ENCODE peak calls at places on chromosome 13, in nine cellular contexts. Y, E, K, P, B, V, J, C and Z are unnamed samples.

GRCh38 chr13:22696433-22696832 is 484.3 kb upstream of the SGCG start:
- DNase-seq in Y (no peak), E (no peak), K (no peak), P (no peak), B (no peak), V (no peak), J (no peak), C (no peak), Z (no peak)

GRCh38 chr13:74251778-74252519 is 117.7 kb upstream of the KLF12 start:
- DNase-seq in Y (no peak), E (peak), K (no peak), P (no peak), B (no peak), V (no peak), J (no peak), C (no peak), Z (no peak)

GRCh38 chr13:110812869-110813645 is 99.6 kb downstream of the ING1 start:
- DNase-seq in Y (no peak), E (no peak), K (no peak), P (no peak), B (no peak), V (peak), J (no peak), C (no peak), Z (no peak)

GRCh38 chr13:106867249-106867648 is 299.3 kb upstream of the ARGLU1 start:
- DNase-seq in Y (no peak), E (peak), K (no peak), P (peak), B (no peak), V (no peak), J (peak), C (no peak), Z (no peak)

GRCh38 chr13:28313579-28313978 is 175.2 kb downstream of the PAN3 start:
- DNase-seq in Y (no peak), E (peak), K (no peak), P (no peak), B (peak), V (no peak), J (no peak), C (no peak), Z (no peak)

GRCh38 chr13:99981115-99982020 is at the start of gene ZIC2:
- DNase-seq in Y (peak), E (no peak), K (no peak), P (no peak), B (peak), V (peak), J (no peak), C (no peak), Z (peak)

GRCh38 chr13:74290324-74290773 is 156.1 kb upstream of the KLF12 start:
- DNase-seq in Y (no peak), E (peak), K (no peak), P (peak), B (peak), V (no peak), J (peak), C (peak), Z (no peak)

GRCh38 chr13:81929988-81930387 is 1589.1 kb upstream of the SPRY2 start:
- DNase-seq in Y (no peak), E (peak), K (no peak), P (no peak), B (peak), V (no peak), J (no peak), C (no peak), Z (no peak)

GRCh38 chr13:110758195-110758594 is 44.7 kb downstream of the ING1 start:
- DNase-seq in Y (no peak), E (peak), K (no peak), P (no peak), B (no peak), V (no peak), J (no peak), C (no peak), Z (no peak)

GRCh38 chr13:79482271-79482970 is 1.5 kb downstream of the NDFIP2 start:
- DNase-seq in Y (no peak), E (no peak), K (no peak), P (no peak), B (no peak), V (no peak), J (no peak), C (no peak), Z (no peak)

GRCh38 chr13:27795718-27796019 is 3.4 kb downstream of the GSX1 start:
- DNase-seq in Y (no peak), E (no peak), K (no peak), P (no peak), B (no peak), V (no peak), J (no peak), C (no peak), Z (no peak)

GRCh38 chr13:24042710-24043440 is 117.6 kb upstream of the SPATA13 start:
- DNase-seq in Y (no peak), E (no peak), K (no peak), P (no peak), B (no peak), V (no peak), J (no peak), C (no peak), Z (no peak)

GRCh38 chr13:36822786-36823185 is 3.8 kb downstream of the RFXAP start:
- DNase-seq in Y (no peak), E (no peak), K (no peak), P (no peak), B (no peak), V (no peak), J (no peak), C (no peak), Z (no peak)

GRCh38 chr13:114105351-114106225 is 26.8 kb downstream of the RASA3 start:
- DNase-seq in Y (peak), E (no peak), K (peak), P (peak), B (peak), V (no peak), J (no peak), C (no peak), Z (no peak)

GRCh38 chr13:77565635-77566034 is 30.1 kb downstream of the SCEL start:
- DNase-seq in Y (no peak), E (peak), K (no peak), P (no peak), B (no peak), V (no peak), J (no peak), C (peak), Z (no peak)

GRCh38 chr13:75384881-75385707 is 96.9 kb downstream of the TBC1D4 start:
- DNase-seq in Y (no peak), E (no peak), K (no peak), P (peak), B (no peak), V (no peak), J (no peak), C (no peak), Z (no peak)

GRCh38 chr13:43132228-43132627 is 108.8 kb downstream of the DNAJC15 start:
- DNase-seq in Y (no peak), E (peak), K (no peak), P (peak), B (peak), V (no peak), J (no peak), C (peak), Z (peak)

DNA sequence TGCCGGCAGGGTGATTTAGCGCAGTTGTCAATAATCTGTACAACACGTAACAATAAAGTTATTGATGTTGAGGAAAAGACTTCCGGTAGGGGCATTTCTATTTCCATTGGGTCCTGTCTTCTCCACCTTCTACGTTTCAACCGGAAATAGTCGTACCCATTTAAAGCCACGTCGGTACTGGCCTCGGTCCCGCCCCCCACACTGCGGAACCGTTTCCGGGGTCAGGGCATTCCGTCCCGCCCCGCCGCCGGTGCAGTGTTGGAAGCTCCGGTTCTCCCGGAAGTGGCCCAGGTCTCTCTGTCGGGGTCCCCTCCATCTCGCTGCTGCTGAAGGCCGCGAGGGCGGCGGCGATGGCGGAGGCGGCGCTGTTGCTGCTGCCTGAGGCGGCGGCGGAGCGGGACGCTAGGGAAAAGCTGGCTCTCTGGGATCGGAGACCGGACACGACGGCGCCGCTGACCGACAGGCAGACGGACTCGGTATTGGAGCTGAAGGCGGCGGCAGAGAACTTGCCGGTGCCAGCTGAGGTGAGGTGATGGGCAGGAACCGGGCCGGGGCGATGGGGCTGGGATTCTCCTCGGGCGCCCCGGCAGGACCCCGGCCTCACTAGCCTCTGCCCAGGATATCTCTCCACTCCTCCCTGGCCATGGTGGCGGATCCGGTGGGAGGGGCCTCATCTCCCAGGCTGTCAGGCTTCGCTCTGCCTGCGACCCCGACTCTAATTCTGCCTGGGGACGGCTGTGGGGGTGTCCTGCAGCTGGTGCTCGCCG is at the start of gene COG3:
- DNase-seq in Y (peak), E (peak), K (peak), P (peak), B (peak), V (peak), J (peak), C (peak), Z (peak)
- TF ChIP-seq CTCF in Y (peak), E (peak), K (peak), P (peak), B (no peak), V (no peak), J (peak), C (no peak), Z (no peak)

GRCh38 chr13:30895773-30896172 is 10.3 kb upstream of the MEDAG start:
- DNase-seq in Y (no peak), E (peak), K (peak), P (peak), B (no peak), V (no peak), J (no peak), C (no peak), Z (no peak)
- TF ChIP-seq CTCF in Y (no peak), E (peak), K (no peak), P (no peak), B (no peak), V (no peak), J (no peak), C (no peak), Z (no peak)

GRCh38 chr13:44244288-44244687 is 129.3 kb upstream of the SERP2 start:
- DNase-seq in Y (no peak), E (peak), K (no peak), P (no peak), B (no peak), V (no peak), J (no peak), C (no peak), Z (no peak)

GRCh38 chr13:44238011-44238421 is 135.6 kb upstream of the SERP2 start:
- DNase-seq in Y (no peak), E (peak), K (no peak), P (no peak), B (no peak), V (no peak), J (no peak), C (no peak), Z (no peak)

GRCh38 chr13:44240611-44241010 is 133.0 kb upstream of the SERP2 start:
- DNase-seq in Y (no peak), E (no peak), K (no peak), P (no peak), B (no peak), V (no peak), J (no peak), C (no peak), Z (no peak)

GRCh38 chr13:44241638-44242037 is 132.0 kb upstream of the SERP2 start:
- DNase-seq in Y (no peak), E (no peak), K (no peak), P (no peak), B (no peak), V (no peak), J (no peak), C (no peak), Z (no peak)

DNA sequence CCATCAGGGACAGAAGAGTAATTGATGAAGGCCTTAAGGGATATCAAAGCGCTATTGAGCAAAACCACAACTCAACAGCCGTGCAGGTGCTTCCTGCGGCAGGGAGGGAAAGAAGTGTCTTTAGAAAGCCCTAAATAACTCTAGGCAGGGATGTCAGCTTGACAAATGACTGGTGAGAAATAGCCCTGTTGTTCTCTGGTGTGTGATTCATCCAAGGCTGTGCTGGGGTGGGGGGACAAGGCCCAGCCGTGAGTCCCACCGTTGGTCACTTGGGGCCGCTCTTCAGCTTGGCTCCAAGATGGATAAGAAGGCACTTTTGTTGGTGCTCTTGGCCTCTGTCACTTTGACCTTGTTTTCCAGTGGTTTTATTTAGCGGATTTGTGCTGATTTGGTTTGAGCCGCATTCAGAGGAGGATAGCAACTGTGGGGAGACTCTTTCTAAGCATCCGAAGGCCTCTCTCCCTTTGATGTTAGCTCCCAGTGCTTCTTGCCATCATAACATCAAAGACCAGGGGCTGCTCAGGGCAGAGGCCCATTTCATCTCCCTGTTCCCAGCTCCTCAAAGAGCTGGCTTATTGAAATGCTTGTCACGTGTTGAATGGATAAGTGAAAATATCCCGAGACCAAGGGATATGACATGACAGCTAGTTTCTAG is 130.3 kb upstream of the SERP2 start:
- DNase-seq in Y (no peak), E (peak), K (no peak), P (peak), B (peak), V (no peak), J (peak), C (peak), Z (peak)
- TF ChIP-seq CTCF in Y (peak), E (peak), K (peak), P (peak), B (peak), V (peak), J (peak), C (peak), Z (no peak)

DNA sequence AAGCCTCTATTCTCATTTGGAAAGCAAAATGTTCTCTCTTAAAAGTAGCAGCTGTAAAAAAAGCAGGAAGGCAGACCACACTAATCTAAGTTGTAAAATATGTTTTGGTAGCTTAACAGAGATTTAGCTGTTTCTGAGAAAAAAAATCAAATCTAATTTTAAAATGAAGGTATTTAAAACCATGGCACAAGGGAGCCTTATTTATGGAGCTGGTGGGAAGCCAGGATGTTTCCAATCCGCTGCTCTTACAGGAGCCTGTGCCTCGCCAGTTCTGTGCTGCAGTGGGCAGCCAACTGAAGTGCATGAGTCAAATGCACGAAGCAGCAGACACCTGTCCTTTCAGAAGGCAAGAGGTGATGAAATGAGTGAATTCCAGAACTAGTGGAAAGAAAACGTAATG is 28.2 kb downstream of the GPC6 start:
- DNase-seq in Y (no peak), E (no peak), K (no peak), P (no peak), B (no peak), V (no peak), J (no peak), C (no peak), Z (no peak)
- TF ChIP-seq CTCF in Y (no peak), E (no peak), K (no peak), P (no peak), B (no peak), V (no peak), J (no peak), C (no peak), Z (no peak)

GRCh38 chr13:49418206-49418605 is 25.7 kb downstream of the CAB39L start:
- DNase-seq in Y (no peak), E (no peak), K (no peak), P (no peak), B (no peak), V (no peak), J (no peak), C (no peak), Z (no peak)

GRCh38 chr13:49419292-49419691 is 24.6 kb downstream of the CAB39L start:
- DNase-seq in Y (no peak), E (peak), K (no peak), P (no peak), B (no peak), V (no peak), J (no peak), C (no peak), Z (no peak)

DNA sequence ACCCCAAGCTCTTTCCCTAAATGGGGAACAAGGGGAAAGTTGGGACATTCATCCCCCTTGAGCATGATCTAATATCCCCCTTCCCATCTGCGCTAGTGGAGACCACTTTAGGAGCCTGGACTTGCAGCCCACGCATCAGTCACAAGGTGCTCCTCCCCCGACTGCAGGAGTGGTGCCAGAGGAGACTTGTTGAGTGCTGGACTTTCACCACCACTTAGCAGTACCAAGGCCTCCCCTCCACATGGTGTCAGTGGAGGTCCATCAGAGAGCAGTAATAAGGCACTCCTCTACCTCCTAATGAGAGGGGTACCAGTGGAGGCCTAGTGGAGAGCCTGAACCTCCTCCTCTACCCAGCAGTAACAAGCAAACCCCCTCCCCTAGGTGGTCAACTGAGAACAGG is 22.5 kb downstream of the CAB39L start:
- DNase-seq in Y (no peak), E (no peak), K (no peak), P (peak), B (peak), V (no peak), J (no peak), C (peak), Z (peak)
- TF ChIP-seq CTCF in Y (no peak), E (no peak), K (no peak), P (peak), B (peak), V (no peak), J (peak), C (no peak), Z (no peak)

GRCh38 chr13:33235078-33235477 is 50.5 kb downstream of the STARD13 start:
- DNase-seq in Y (no peak), E (peak), K (no peak), P (no peak), B (no peak), V (no peak), J (no peak), C (no peak), Z (no peak)
- TF ChIP-seq CTCF in Y (no peak), E (no peak), K (no peak), P (no peak), B (no peak), V (no peak), J (no peak), C (no peak), Z (no peak)

DNA sequence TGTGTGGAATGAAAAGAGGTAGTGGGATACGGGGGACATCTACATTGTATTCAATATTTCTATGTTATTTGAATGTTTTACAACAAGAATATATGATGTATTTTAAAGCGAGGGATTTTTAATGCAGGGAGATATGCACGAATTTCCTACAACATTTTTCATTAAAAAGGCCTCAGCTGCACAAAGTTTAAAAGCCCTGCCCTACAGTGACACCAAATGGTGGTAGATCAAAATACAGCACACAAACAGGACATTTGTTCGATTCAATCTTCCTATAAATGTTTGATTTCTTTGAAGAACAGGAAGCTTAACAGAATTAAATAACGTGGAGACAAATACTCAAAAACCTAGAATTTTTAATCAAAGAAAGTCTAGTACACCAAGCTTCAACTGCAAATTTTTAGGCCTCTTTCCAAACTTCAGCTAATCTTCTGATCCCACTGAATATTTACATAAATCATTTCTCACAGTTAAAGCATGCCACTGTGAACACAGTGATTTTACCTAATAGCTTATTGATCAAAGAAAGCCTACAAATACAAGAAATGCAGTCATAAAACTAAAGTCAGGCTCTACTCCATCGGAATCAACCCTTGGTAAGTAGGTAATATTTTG is 257.2 kb downstream of the DIAPH3 start:
- DNase-seq in Y (no peak), E (peak), K (no peak), P (no peak), B (no peak), V (no peak), J (no peak), C (peak), Z (peak)
- TF ChIP-seq CTCF in Y (peak), E (peak), K (peak), P (peak), B (peak), V (peak), J (peak), C (peak), Z (no peak)

GRCh38 chr13:91046715-91047327 is 300.7 kb upstream of the MIR17HG start:
- DNase-seq in Y (no peak), E (peak), K (no peak), P (no peak), B (peak), V (no peak), J (no peak), C (no peak), Z (no peak)
- TF ChIP-seq CTCF in Y (no peak), E (peak), K (no peak), P (no peak), B (no peak), V (peak), J (no peak), C (no peak), Z (no peak)

GRCh38 chr13:41196011-41196410 is 1.6 kb upstream of the KBTBD7 start:
- DNase-seq in Y (no peak), E (no peak), K (no peak), P (no peak), B (no peak), V (no peak), J (no peak), C (no peak), Z (no peak)

GRCh38 chr13:41199061-41199460 is 4.7 kb upstream of the KBTBD7 start:
- DNase-seq in Y (no peak), E (no peak), K (no peak), P (no peak), B (no peak), V (no peak), J (no peak), C (no peak), Z (no peak)

GRCh38 chr13:41193919-41194824 is at the start of gene KBTBD7:
- DNase-seq in Y (peak), E (peak), K (peak), P (peak), B (peak), V (peak), J (peak), C (peak), Z (peak)

GRCh38 chr13:41199526-41199925 is 5.2 kb upstream of the KBTBD7 start:
- DNase-seq in Y (no peak), E (no peak), K (no peak), P (no peak), B (no peak), V (no peak), J (no peak), C (peak), Z (no peak)

DNA sequence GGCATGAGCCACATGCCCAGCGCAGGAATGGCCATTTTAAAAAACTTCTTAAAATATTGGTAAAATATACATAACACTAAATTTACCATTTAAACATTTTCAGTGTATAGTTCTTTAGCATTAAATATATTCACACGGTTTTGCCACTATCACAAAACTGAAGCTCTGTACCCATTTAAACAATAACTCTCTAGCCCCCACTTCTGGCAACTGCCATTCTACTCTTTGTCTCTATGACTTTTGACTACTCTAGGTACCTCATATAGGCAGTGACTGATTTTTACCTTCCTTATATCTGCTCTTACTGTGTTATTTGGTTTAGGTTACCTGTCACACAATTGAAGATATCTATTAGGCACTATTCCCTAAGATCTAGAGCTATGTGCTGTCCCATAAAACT is 2.3 kb upstream of the KBTBD7 start:
- DNase-seq in Y (no peak), E (no peak), K (no peak), P (no peak), B (no peak), V (no peak), J (no peak), C (no peak), Z (no peak)
- TF ChIP-seq CTCF in Y (no peak), E (peak), K (no peak), P (no peak), B (peak), V (peak), J (peak), C (no peak), Z (no peak)